ENCODE peak calls at places on chromosome 10, in six cellular contexts. C is adrenal gland, B is A549, J is spleen, G is body of pancreas, Y is IMR-90. U is an unnamed sample.

GRCh38 chr10:34932235-34932634 is 117.1 kb upstream of the PARD3 start:
- DNase-seq in C (no peak), B (no peak), J (no peak), G (no peak), Y (no peak), U (no peak)

GRCh38 chr10:15385552-15386455 is 14.7 kb upstream of the FAM171A1 start:
- DNase-seq in C (no peak), B (no peak), J (no peak), G (no peak), Y (no peak), U (no peak)

GRCh38 chr10:33248638-33249037 is 85.8 kb downstream of the NRP1 start:
- DNase-seq in C (no peak), B (no peak), J (no peak), G (no peak), Y (peak; percentile 95), U (no peak)

GRCh38 chr10:30155401-30155800 is 96.0 kb upstream of the JCAD start:
- DNase-seq in C (peak; percentile 71), B (no peak), J (no peak), G (no peak), Y (peak; percentile 16), U (no peak)

GRCh38 chr10:132122097-132122861 is 56.5 kb downstream of the JAKMIP3 start:
- DNase-seq in C (no peak), B (no peak), J (peak; percentile 69), G (no peak), Y (no peak), U (no peak)

GRCh38 chr10:74213571-74214162 is 62.6 kb downstream of the ADK start:
- DNase-seq in C (no peak), B (peak; percentile 68), J (no peak), G (peak; percentile 59), Y (peak; percentile 51), U (no peak)

GRCh38 chr10:29344073-29344820 is 55.4 kb downstream of the LYZL1 start:
- DNase-seq in C (no peak), B (no peak), J (no peak), G (no peak), Y (peak; percentile 32), U (no peak)

GRCh38 chr10:104330168-104331117 is 7.8 kb downstream of the ITPRIP start:
- DNase-seq in C (peak; percentile 79), B (no peak), J (peak; percentile 41), G (no peak), Y (peak; percentile 93), U (peak; percentile 82)

GRCh38 chr10:90424730-90425129 is 433.1 kb downstream of the HTR7 start:
- DNase-seq in C (no peak), B (no peak), J (no peak), G (no peak), Y (peak; percentile 17), U (no peak)

GRCh38 chr10:73873843-73874215 is 526 bp downstream of the CAMK2G start:
- DNase-seq in C (no peak), B (no peak), J (no peak), G (no peak), Y (no peak), U (peak; percentile 35)

GRCh38 chr10:4568086-4568485 is 257.9 kb upstream of the AKR1E2 start:
- DNase-seq in C (no peak), B (no peak), J (no peak), G (no peak), Y (no peak), U (no peak)

GRCh38 chr10:93879273-93879672 is 14.5 kb upstream of the SLC35G1 start:
- DNase-seq in C (no peak), B (no peak), J (no peak), G (no peak), Y (no peak), U (no peak)

GRCh38 chr10:16789765-16790164 is 27.5 kb downstream of the RSU1 start:
- DNase-seq in C (no peak), B (no peak), J (no peak), G (no peak), Y (no peak), U (no peak)

GRCh38 chr10:132868995-132869394 is 73.4 kb downstream of the CFAP46 start:
- DNase-seq in C (no peak), B (no peak), J (peak; percentile 55), G (peak; percentile 1), Y (no peak), U (peak; percentile 21)

GRCh38 chr10:130354976-130355795 is 219.0 kb downstream of the GLRX3 start:
- DNase-seq in C (peak; percentile 4), B (no peak), J (peak; percentile 61), G (no peak), Y (no peak), U (no peak)

GRCh38 chr10:133278577-133279265 is 2.1 kb upstream of the ADAM8 start:
- DNase-seq in C (peak; percentile 86), B (no peak), J (peak; percentile 96), G (peak; percentile 85), Y (peak; percentile 49), U (no peak)

GRCh38 chr10:50480054-50481007 is 143.4 kb downstream of the SGMS1 start:
- DNase-seq in C (no peak), B (no peak), J (no peak), G (no peak), Y (no peak), U (no peak)

GRCh38 chr10:78971094-78971682 is 97.6 kb upstream of the ZMIZ1 start:
- DNase-seq in C (no peak), B (no peak), J (no peak), G (no peak), Y (no peak), U (no peak)
- H3K4me1 ChIP-seq in C (peaks cover 33% of the 10 kb centered on the region), B (peaks cover 46% of the 10 kb centered on the region), J (peaks cover 31% of the 10 kb centered on the region), G (peaks cover 31% of the 10 kb centered on the region), Y (peaks cover 28% of the 10 kb centered on the region), U (peaks cover 14% of the 10 kb centered on the region)

GRCh38 chr10:79066460-79067240 is 2.1 kb upstream of the ZMIZ1 start:
- DNase-seq in C (no peak), B (peak; percentile 92), J (no peak), G (no peak), Y (peak; percentile 35), U (no peak)

GRCh38 chr10:79065853-79066252 is 2.9 kb upstream of the ZMIZ1 start:
- DNase-seq in C (no peak), B (no peak), J (peak; percentile 36), G (no peak), Y (no peak), U (no peak)

GRCh38 chr10:79068562-79069324 is at the start of gene ZMIZ1:
- DNase-seq in C (peak; percentile 97), B (peak; percentile 93), J (peak; percentile 95), G (peak; percentile 94), Y (peak; percentile 93), U (peak; percentile 89)

GRCh38 chr10:79068203-79068561 is 584 bp upstream of the ZMIZ1 start:
- DNase-seq in C (no peak), B (peak; percentile 37), J (peak; percentile 87), G (no peak), Y (no peak), U (no peak)

DNA sequence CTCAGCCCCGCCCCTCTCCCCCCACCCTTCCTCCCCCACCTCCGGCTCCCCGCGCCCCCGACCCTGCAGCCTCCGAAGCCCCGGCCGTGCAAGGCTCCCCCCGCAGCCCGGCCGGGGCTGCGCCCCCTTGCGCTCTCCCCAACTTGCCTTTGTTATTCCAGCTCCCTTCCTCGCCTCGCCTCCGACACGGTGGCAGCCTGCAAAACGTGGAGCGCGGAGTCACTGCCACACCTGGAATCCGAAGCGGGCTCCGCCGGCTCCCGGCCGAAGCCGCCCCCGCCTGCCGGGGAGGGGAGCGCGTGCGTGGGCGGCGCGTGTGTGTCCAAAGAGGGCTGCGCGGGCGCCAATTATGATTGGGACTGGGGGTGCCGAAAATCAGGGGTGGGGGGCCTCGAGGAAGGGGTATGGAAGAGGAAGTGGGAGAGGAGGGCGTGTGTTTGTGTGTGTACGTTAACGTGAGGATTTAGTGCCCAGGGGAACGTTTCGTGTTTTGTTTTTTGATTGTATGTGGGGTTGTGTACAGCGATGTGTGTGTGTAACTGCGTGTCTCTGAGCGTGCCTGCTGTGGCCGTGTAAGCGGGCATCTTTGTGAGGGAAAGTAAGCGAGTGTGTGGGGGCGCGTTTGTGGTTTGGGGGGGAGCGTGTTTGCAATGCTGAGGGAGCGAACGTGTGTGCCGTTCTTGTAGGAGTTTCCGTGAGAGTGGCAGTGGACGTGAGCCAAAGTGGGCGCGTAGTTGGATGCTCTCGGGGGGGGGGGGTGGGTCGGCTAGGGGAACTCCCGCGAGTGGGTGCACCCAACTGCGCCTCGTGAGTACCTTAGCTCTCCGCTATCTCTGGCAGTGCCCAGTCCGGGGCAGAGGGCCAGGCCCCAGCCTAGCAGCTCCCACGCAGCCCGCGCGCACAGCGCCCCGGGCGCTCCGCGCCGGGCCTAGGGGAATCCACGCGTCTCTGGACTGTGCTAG is 1.2 kb upstream of the ZMIZ1 start:
- DNase-seq in C (peak; percentile 94), B (peak; percentile 83), J (peak; percentile 96), G (peak; percentile 87), Y (peak; percentile 91), U (peak; percentile 91)
- H3K27ac ChIP-seq in C (peak overlapping the region; percentile 91), B (peak overlapping the region; percentile 91), J (peak overlapping the region; percentile 95), G (peak overlapping the region; percentile 95), Y (peak overlapping the region; percentile 91), U (peak overlapping the region; percentile 86)

GRCh38 chr10:102868976-102869289 is 337 bp upstream of the AS3MT start:
- DNase-seq in C (no peak), B (no peak), J (no peak), G (no peak), Y (no peak), U (no peak)

GRCh38 chr10:102865620-102866019 is 3.6 kb upstream of the AS3MT start:
- DNase-seq in C (no peak), B (no peak), J (no peak), G (no peak), Y (no peak), U (no peak)

GRCh38 chr10:102870221-102870620 is 951 bp downstream of the AS3MT start:
- DNase-seq in C (no peak), B (no peak), J (no peak), G (no peak), Y (no peak), U (no peak)

GRCh38 chr10:102863660-102864059 is 5.6 kb upstream of the AS3MT start:
- DNase-seq in C (peak; percentile 77), B (no peak), J (no peak), G (no peak), Y (no peak), U (no peak)

GRCh38 chr10:102869290-102870198 is at the start of gene AS3MT:
- DNase-seq in C (peak; percentile 72), B (peak; percentile 52), J (peak; percentile 76), G (peak; percentile 53), Y (no peak), U (peak; percentile 75)
- TF ChIP-seq POLR2A in C (peak; percentile 27), B (no peak), J (no peak), G (peak; percentile 28), Y (no peak), U (no peak)

DNA sequence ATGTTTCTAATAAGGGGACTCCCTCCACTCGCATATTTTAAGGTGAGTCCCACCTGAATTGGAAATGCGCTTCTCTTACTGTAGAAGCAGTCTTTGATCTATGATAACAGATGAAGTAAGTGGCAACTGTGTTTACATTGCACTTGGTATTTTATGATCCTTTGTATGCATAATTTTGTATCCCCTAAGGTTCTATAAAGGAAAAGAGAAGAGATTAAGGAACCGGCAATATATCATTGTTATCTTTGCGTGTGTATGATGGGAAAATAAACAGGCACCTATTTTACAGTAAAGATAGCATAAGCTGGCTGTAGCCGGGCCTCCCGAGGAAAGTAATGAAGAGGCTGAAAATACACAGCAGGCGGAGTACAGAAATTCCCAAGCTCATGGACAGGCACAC is 154.6 kb downstream of the ADAM12 start:
- DNase-seq in C (no peak), B (no peak), J (no peak), G (no peak), Y (no peak), U (no peak)
- H3K4me1 ChIP-seq in C (no peaks in the 10 kb centered on the region), B (no peaks in the 10 kb centered on the region), J (no peaks in the 10 kb centered on the region), G (no peaks in the 10 kb centered on the region), Y (peaks cover 2% of the 10 kb centered on the region), U (peaks cover 21% of the 10 kb centered on the region)

GRCh38 chr10:80458638-80459037 is 4.5 kb downstream of the TSPAN14 start:
- DNase-seq in C (no peak), B (no peak), J (no peak), G (no peak), Y (no peak), U (no peak)
- H3K27ac ChIP-seq in C (no peak overlapping the region), B (peak overlapping the region; percentile 59), J (peak overlapping the region; percentile 99), G (peak overlapping the region; percentile 77), Y (no peak overlapping the region), U (no peak overlapping the region)